ENCODE peak calls at places on chromosomes 4 and X, in four cellular contexts. N, P, E and M are unnamed samples.
A peak's percentile ranks its signal among the peaks of the same experiment; 100 is the strongest.

GRCh38 chr4:126269106-126269505 is 954.4 kb downstream of the FAT4 start:
- DNase-seq in N (no peak), P (no peak), E (peak; percentile 35), M (no peak)

GRCh38 chrX:146602246-146602645 is 207.3 kb upstream of the CXorf51B start:
- DNase-seq in N (no peak), P (no peak), E (no peak), M (no peak)

GRCh38 chr4:53640576-53641459 is 49.5 kb upstream of the LNX1 start:
- DNase-seq in N (no peak), P (no peak), E (no peak), M (no peak)

GRCh38 chrX:132776486-132777210 is 181.8 kb downstream of the HS6ST2 start:
- DNase-seq in N (no peak), P (no peak), E (no peak), M (no peak)

GRCh38 chr4:123649644-123650356 is 253.2 kb downstream of the SPRY1 start:
- DNase-seq in N (no peak), P (no peak), E (peak; percentile 75), M (no peak)

GRCh38 chr4:15420642-15421041 is 7.2 kb upstream of the C1QTNF7 start:
- DNase-seq in N (no peak), P (no peak), E (peak; percentile 73), M (no peak)

GRCh38 chr4:126057371-126057770 is 742.6 kb downstream of the FAT4 start:
- DNase-seq in N (no peak), P (no peak), E (no peak), M (no peak)

GRCh38 chr4:60805500-60806313 is 394.4 kb upstream of the ADGRL3 start:
- DNase-seq in N (peak; percentile 40), P (peak; percentile 23), E (peak; percentile 61), M (peak; percentile 25)

GRCh38 chrX:155611302-155611701 is 1.4 kb downstream of the TMLHE start:
- DNase-seq in N (no peak), P (no peak), E (no peak), M (no peak)

GRCh38 chr4:39571504-39571903 is 44.3 kb upstream of the UGDH start:
- DNase-seq in N (no peak), P (no peak), E (no peak), M (no peak)

GRCh38 chrX:16785247-16786138 is 773 bp upstream of the TXLNG start:
- DNase-seq in N (peak; percentile 38), P (peak; percentile 10), E (no peak), M (no peak)

GRCh38 chr4:79514637-79515320 is 106.8 kb upstream of the GK2 start:
- DNase-seq in N (peak; percentile 26), P (no peak), E (no peak), M (no peak)

GRCh38 chrX:12988797-12989196 is 13.9 kb downstream of the TMSB4X start:
- DNase-seq in N (no peak), P (no peak), E (peak; percentile 62), M (no peak)

GRCh38 chrX:123330229-123330942 is 146.3 kb downstream of the GRIA3 start:
- DNase-seq in N (no peak), P (no peak), E (no peak), M (no peak)

GRCh38 chr4:153159728-153160221 is 44.5 kb upstream of the TRIM2 start:
- DNase-seq in N (no peak), P (no peak), E (peak; percentile 24), M (no peak)

GRCh38 chrX:153638041-153638371 is 9.0 kb upstream of the DUSP9 start:
- DNase-seq in N (no peak), P (no peak), E (no peak), M (no peak)

DNA sequence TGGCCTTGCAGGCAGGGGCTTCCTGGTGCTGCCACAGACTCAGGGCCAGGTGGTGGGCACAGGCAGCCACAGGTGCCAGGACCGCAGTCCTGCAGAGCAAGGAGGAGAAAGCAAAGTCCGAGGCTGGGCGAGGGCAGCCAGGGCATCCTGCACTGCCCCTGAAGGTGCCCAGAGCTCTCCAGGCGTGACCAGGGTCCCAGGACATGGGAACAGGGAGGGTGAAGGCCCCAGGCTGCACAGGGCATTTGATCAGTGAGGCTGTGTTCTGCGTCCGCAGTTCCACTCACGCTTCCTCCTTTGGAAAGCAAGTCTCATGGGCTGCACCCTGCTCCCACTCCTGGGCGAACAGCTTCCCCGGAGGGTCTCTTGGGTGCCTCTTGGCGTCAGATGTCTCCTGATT is 3.0 kb downstream of the SH3TC1 start:
- DNase-seq in N (no peak), P (peak; percentile 19), E (no peak), M (no peak)
- H3K4me1 ChIP-seq in N (peaks cover 23% of the 10 kb centered on the region), P (peaks cover 53% of the 10 kb centered on the region), E (peaks cover 23% of the 10 kb centered on the region), M (no peaks in the 10 kb centered on the region)

GRCh38 chr4:65083076-65083475 is 587.2 kb downstream of the EPHA5 start:
- DNase-seq in N (no peak), P (no peak), E (no peak), M (no peak)
- H3K27ac ChIP-seq in N (no peak overlapping the region), P (no peak overlapping the region), E (no peak overlapping the region), M (no peak overlapping the region)

GRCh38 chrX:67601771-67602170 is 58.0 kb downstream of the AR start:
- DNase-seq in N (no peak), P (no peak), E (no peak), M (no peak)
- H3K4me1 ChIP-seq in N (no peaks in the 10 kb centered on the region), P (no peaks in the 10 kb centered on the region), E (peaks cover 9% of the 10 kb centered on the region), M (no peaks in the 10 kb centered on the region)

DNA sequence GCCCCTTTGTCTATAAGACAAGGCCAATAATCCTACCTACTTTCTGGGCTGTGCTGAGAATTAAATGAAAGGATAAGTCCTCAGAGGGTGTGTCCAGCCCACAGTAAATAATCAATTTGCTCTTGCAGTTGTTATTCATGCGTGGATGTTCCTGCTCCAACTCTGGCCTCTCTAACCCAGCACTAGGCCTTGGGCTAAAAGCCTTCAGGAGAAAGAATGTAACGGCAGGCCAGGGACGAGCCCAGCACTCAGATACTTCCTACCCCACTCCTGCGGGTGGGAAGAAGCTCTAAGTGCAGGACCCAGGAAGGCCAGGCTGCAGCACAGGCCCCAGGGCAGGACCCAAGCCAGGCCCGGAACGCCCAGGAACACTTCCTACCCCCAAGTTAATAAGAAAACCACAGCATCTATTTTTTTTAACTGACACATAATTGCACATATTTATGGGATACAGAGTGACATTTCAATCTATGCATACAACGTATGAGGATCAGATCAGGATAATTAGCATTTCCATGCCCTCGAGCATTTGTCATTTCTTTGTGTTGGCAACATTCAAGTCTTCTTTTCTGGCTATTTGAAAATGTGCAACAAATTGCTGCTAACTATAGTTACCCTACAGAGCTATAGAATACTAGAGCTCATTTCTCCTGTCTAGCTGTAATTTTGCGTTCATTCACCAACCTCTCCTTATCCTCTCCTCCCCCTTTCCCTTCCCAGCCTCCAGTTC is 179.5 kb upstream of the RBPJ start:
- DNase-seq in N (peak; percentile 34), P (no peak), E (peak; percentile 55), M (no peak)
- H3K27ac ChIP-seq in N (peak overlapping the region; percentile 5), P (no peak overlapping the region), E (peak overlapping the region; percentile 60), M (no peak overlapping the region)

DNA sequence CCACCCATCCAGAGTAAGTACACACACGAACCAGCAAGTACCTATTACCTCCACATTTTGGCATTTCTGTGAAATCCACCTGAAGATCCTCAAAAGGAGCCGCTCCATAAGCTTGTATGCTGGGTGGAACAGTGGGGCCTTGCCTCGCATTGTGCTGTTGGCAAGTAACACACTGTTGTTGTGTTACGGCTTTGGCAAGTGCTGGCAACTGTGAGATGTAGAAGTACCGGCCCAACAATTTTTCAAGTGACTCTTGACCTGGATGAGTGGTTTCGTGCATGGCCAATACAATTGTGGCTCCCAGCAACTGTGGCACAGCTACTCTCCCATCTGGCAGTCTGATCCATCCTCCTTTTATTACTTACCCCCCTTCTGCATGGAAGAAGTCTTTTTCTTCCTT is 128.7 kb downstream of the CCNB3 start:
- DNase-seq in N (no peak), P (no peak), E (no peak), M (no peak)
- H3K4me1 ChIP-seq in N (no peaks in the 10 kb centered on the region), P (no peaks in the 10 kb centered on the region), E (no peaks in the 10 kb centered on the region), M (no peaks in the 10 kb centered on the region)

GRCh38 chr4:159594576-159594975 is 491.7 kb downstream of the RAPGEF2 start:
- DNase-seq in N (no peak), P (no peak), E (no peak), M (no peak)
- H3K27ac ChIP-seq in N (no peak overlapping the region), P (no peak overlapping the region), E (no peak overlapping the region), M (no peak overlapping the region)

DNA sequence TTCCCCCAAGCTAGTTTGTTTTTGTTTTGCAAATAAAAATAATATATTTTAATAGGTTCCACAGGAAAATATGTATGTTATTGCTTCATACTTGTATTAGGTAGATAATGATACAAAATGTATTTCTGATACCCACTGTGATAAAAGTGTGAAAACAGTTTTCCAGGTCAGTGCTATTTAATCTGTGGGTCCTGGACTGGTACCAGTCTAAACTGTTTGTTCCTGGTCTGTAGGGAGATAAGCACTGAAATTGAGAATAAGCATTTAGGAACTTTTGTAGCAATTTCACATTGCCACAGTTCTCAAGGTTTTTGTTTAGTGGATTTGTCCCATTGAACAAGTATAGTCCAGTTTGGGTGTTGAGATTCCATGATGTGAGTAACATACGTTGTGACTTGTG is 110.5 kb downstream of the PDLIM5 start:
- DNase-seq in N (no peak), P (no peak), E (no peak), M (no peak)
- H3K4me1 ChIP-seq in N (peaks cover 25% of the 10 kb centered on the region), P (no peaks in the 10 kb centered on the region), E (peaks cover 5% of the 10 kb centered on the region), M (no peaks in the 10 kb centered on the region)

DNA sequence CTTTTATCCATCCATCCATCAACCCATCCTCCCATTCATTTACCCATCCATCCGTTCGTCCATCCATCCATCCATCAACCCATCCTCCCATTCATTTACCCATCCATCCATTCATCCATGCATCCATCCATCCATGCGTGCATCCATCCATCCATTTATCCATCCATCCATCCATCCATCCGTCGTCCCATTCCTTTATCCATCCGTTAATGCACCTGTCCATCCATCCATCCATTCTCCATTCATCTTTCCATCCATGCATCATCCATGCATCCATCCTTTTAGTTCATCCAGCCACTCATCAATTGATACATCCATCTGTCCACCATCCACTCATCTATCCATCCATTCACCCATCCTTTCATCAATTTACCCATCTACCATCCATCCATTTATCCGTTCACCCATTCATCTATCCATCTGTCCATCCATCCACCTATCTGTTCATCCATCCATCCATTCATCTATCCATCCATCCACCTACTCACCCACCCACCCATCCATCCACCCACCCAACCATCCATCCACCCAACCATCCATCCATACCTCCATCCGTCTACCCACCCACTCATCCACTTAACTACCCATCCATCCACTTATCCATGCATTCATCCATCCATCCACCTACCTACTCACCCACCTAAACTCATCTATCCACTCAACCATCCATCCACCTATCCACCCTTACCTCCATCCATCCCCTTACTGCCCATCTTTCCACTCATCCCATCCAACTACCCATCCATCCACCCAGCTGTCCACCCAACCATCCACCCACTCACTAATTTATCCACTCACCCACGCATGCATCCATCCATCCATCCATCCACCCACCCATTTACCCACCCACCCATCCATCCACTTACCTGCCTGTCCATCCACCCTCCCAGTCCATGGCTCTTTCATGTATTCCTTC is 9.6 kb downstream of the CD99 start:
- DNase-seq in N (no peak), P (no peak), E (no peak), M (no peak)
- H3K27ac ChIP-seq in N (no peak overlapping the region), P (peak overlapping the region; percentile 67), E (no peak overlapping the region), M (no peak overlapping the region)